ENCODE peak calls at places on chromosomes 16 and 17, in seven cellular contexts. H is stimulated activated CD4-positive, alpha-beta T cell treated with anti-CD3 and anti-CD28 coated beads, Interleukin-4, amount 100 ng/mL, for 4 hours; A is mucosa of gallbladder; I is NCI-H2171 treated with DMSO at 0.1 percent for 48 hours; V is activated gamma-delta T cell; O is upper lobe of right lung; Q is activated CD4-positive, alpha-beta T cell treated with anti-CD3 and anti-CD28 coated beads, Interleukin-2, amount 10 ng/mL, durations not matched to agents 7 days and 5 days. D is an unnamed sample.

GRCh38 chr16:12503201-12503600 is 300.5 kb downstream of the CPPED1 start:
- DNase-seq in I (peak), H (no peak), O (peak), V (no peak), Q (no peak), A (no peak), D (no peak)

GRCh38 chr16:88746511-88746910 is 38.5 kb downstream of the PIEZO1 start:
- DNase-seq in Q (no peak), V (no peak), A (no peak), O (no peak), H (no peak), I (no peak), D (no peak)

GRCh38 chr17:55830699-55831098 is 79.8 kb downstream of the PCTP start:
- DNase-seq in H (no peak), A (no peak), O (no peak), V (no peak), Q (no peak), I (peak), D (no peak)

GRCh38 chr17:64500923-64501765 is 4.3 kb upstream of the POLG2 start:
- DNase-seq in A (no peak), O (no peak), V (no peak), I (no peak), Q (no peak), H (no peak), D (no peak)

GRCh38 chr17:15291674-15292361 is 26.7 kb upstream of the PMP22 start:
- DNase-seq in O (no peak), A (no peak), I (no peak), H (no peak), V (no peak), Q (no peak), D (no peak)

GRCh38 chr17:15981208-15981607 is 18.3 kb downstream of the ZSWIM7 start:
- DNase-seq in O (no peak), Q (no peak), V (no peak), I (no peak), H (no peak), A (no peak), D (no peak)

GRCh38 chr16:31202402-31203385 is at the start of gene PYCARD:
- DNase-seq in A (peak), H (peak), I (no peak), O (peak), V (no peak), Q (peak), D (no peak)

GRCh38 chr17:83176272-83176955 is 97.0 kb downstream of the METRNL start:
- DNase-seq in V (no peak), A (no peak), I (no peak), O (no peak), H (no peak), Q (no peak), D (no peak)

GRCh38 chr17:33936764-33937163 is 318.3 kb upstream of the CCL2 start:
- DNase-seq in Q (no peak), H (no peak), A (no peak), V (no peak), I (no peak), O (no peak), D (no peak)

GRCh38 chr17:74756891-74757290 is 8.5 kb downstream of the NHERF1 start:
- DNase-seq in V (no peak), Q (no peak), I (no peak), H (no peak), O (no peak), A (peak), D (no peak)